ENCODE peak calls at places on chromosomes 5 and 9, in eight cellular contexts. D, Z, A, B, O, Y, P and C are unnamed samples.

GRCh38 chr9:20398511-20399338 is 223.6 kb downstream of the MLLT3 start:
- DNase-seq in A (no peak), B (no peak), O (no peak), D (no peak), Y (no peak), Z (no peak), P (no peak), C (peak; percentile 63)

GRCh38 chr5:52786391-52786790 is 1.3 kb upstream of the ITGA1 start:
- DNase-seq in B (no peak), P (no peak), Y (no peak), A (no peak), O (no peak), Z (no peak), D (no peak), C (no peak)

GRCh38 chr5:9249231-9249630 is 296.6 kb downstream of the SEMA5A start:
- DNase-seq in O (peak; percentile 7), Z (no peak), P (no peak), B (no peak), A (no peak), D (no peak), Y (no peak), C (no peak)

GRCh38 chr5:80659111-80659510 is 4.3 kb upstream of the DHFR start:
- DNase-seq in Z (no peak), D (no peak), B (no peak), A (no peak), P (no peak), Y (no peak), O (peak; percentile 36), C (no peak)

GRCh38 chr5:56269216-56269927 is 36.2 kb upstream of the ANKRD55 start:
- DNase-seq in Z (peak; percentile 12), A (no peak), O (peak; percentile 87), P (no peak), Y (peak; percentile 74), B (no peak), D (peak; percentile 37), C (peak; percentile 36)

GRCh38 chr5:20610650-20611049 is 622.6 kb upstream of the CDH18 start:
- DNase-seq in Y (no peak), A (no peak), D (no peak), Z (no peak), B (no peak), P (no peak), O (no peak), C (no peak)

GRCh38 chr5:96243203-96243602 is 189.8 kb downstream of the PCSK1 start:
- DNase-seq in O (no peak), B (no peak), A (no peak), D (no peak), Y (no peak), Z (no peak), P (no peak), C (no peak)

GRCh38 chr5:128773378-128773777 is 191.9 kb upstream of the SLC27A6 start:
- DNase-seq in Y (no peak), A (no peak), D (no peak), B (no peak), O (peak; percentile 14), P (no peak), Z (no peak), C (no peak)

GRCh38 chr5:77893225-77893860 is 117.2 kb upstream of the TBCA start:
- DNase-seq in D (no peak), A (no peak), Z (peak; percentile 79), B (no peak), O (peak; percentile 95), Y (no peak), P (peak; percentile 11), C (peak; percentile 4)

GRCh38 chr9:19816769-19817168 is 27.9 kb upstream of the SLC24A2 start:
- DNase-seq in O (no peak), A (no peak), B (no peak), Z (no peak), Y (no peak), P (no peak), D (no peak), C (no peak)

GRCh38 chr9:6433405-6433804 is 20.4 kb downstream of the UHRF2 start:
- DNase-seq in Y (no peak), D (no peak), B (no peak), P (no peak), Z (no peak), O (peak; percentile 44), A (no peak), C (no peak)

GRCh38 chr5:134127988-134128647 is 13.6 kb downstream of the TCF7 start:
- DNase-seq in O (no peak), P (no peak), B (no peak), A (no peak), Y (no peak), D (no peak), Z (no peak), C (no peak)

GRCh38 chr5:53126514-53126913 is 17.0 kb upstream of the MOCS2 start:
- DNase-seq in A (no peak), P (no peak), D (no peak), Z (no peak), B (no peak), O (peak; percentile 26), Y (no peak), C (no peak)

GRCh38 chr5:95591490-95591901 is 28.4 kb upstream of the GPR150 start:
- DNase-seq in D (no peak), P (no peak), B (no peak), O (peak; percentile 56), A (no peak), Y (no peak), Z (peak; percentile 63), C (no peak)

GRCh38 chr5:124887223-124887622 is 140.8 kb upstream of the ZNF608 start:
- DNase-seq in O (no peak), A (no peak), P (no peak), B (no peak), D (no peak), Z (no peak), Y (no peak), C (peak; percentile 5)

GRCh38 chr9:19199012-19199411 is 31.5 kb upstream of the DENND4C start:
- DNase-seq in D (no peak), Y (no peak), A (no peak), Z (no peak), O (no peak), P (no peak), B (no peak), C (no peak)

GRCh38 chr9:34891386-34891785 is 66.7 kb upstream of the PHF24 start:
- DNase-seq in O (no peak), B (no peak), Y (no peak), A (no peak), Z (no peak), D (no peak), P (no peak), C (no peak)

GRCh38 chr9:34896112-34896511 is 62.0 kb upstream of the PHF24 start:
- DNase-seq in Y (no peak), A (no peak), Z (no peak), D (no peak), O (no peak), B (no peak), P (no peak), C (no peak)

GRCh38 chr9:34898846-34899245 is 59.2 kb upstream of the PHF24 start:
- DNase-seq in Z (no peak), D (no peak), Y (no peak), A (no peak), P (no peak), B (no peak), O (no peak), C (no peak)

DNA sequence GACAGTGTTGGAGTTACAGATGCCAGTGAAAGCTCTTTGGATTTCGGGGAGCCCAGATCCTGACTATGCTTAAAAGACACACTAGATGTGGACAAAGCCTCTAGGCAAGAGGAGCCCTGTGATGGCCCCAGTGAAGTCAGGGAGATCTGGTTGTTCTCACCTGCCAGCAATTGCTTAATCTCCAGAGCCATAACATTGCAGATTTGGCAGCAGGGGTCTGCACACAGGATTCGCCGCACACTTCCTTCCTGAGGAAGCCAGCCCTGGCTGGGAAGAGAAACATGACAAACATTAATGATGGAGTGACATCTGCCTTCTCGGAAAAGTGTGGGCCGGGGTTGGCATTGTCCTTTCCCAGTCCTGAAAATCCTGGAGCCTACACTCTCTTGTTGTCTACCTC is 65.2 kb upstream of the PHF24 start:
- DNase-seq in P (no peak), Z (no peak), D (no peak), A (no peak), Y (no peak), O (no peak), B (no peak), C (peak; percentile 3)
- H3K27me3 ChIP-seq in P (no peaks in the 10 kb centered on the region), Z (peaks cover 58% of the 10 kb centered on the region), D (no peaks in the 10 kb centered on the region), A (no peaks in the 10 kb centered on the region), Y (no peaks in the 10 kb centered on the region), O (peaks cover 43% of the 10 kb centered on the region), B (peaks cover 38% of the 10 kb centered on the region), C (no peaks in the 10 kb centered on the region)

GRCh38 chr9:137900584-137901310 is 23.2 kb downstream of the CACNA1B start:
- DNase-seq in P (peak; percentile 24), Y (no peak), O (no peak), Z (no peak), D (no peak), A (no peak), B (no peak), C (no peak)
- H3K27me3 ChIP-seq in P (no peaks in the 10 kb centered on the region), Y (peaks cover 2% of the 10 kb centered on the region), O (no peaks in the 10 kb centered on the region), Z (peaks cover 12% of the 10 kb centered on the region), D (no peaks in the 10 kb centered on the region), A (no peaks in the 10 kb centered on the region), B (no peaks in the 10 kb centered on the region), C (no peaks in the 10 kb centered on the region)

GRCh38 chr5:135481387-135481786 is 29.2 kb upstream of the TIFAB start:
- DNase-seq in B (no peak), Y (no peak), A (no peak), Z (no peak), D (no peak), P (no peak), O (no peak), C (no peak)

GRCh38 chr5:135483254-135483653 is 31.1 kb upstream of the TIFAB start:
- DNase-seq in D (no peak), Y (no peak), Z (no peak), O (no peak), A (no peak), B (no peak), P (no peak), C (no peak)

GRCh38 chr5:135484563-135485157 is 32.5 kb upstream of the TIFAB start:
- DNase-seq in P (no peak), Z (no peak), A (no peak), B (no peak), O (no peak), D (peak; percentile 61), Y (no peak), C (peak; percentile 74)

GRCh38 chr5:135482383-135482933 is 30.3 kb upstream of the TIFAB start:
- DNase-seq in A (no peak), P (no peak), D (no peak), O (no peak), Y (no peak), Z (no peak), B (no peak), C (no peak)

GRCh38 chr5:135481908-135482307 is 29.8 kb upstream of the TIFAB start:
- DNase-seq in P (no peak), O (no peak), B (no peak), Z (no peak), D (no peak), Y (no peak), A (no peak), C (no peak)
- H3K27me3 ChIP-seq in P (no peaks in the 10 kb centered on the region), O (peaks cover 94% of the 10 kb centered on the region), B (peaks cover 51% of the 10 kb centered on the region), Z (no peaks in the 10 kb centered on the region), D (peaks cover 29% of the 10 kb centered on the region), Y (no peaks in the 10 kb centered on the region), A (no peaks in the 10 kb centered on the region), C (peaks cover 57% of the 10 kb centered on the region)

DNA sequence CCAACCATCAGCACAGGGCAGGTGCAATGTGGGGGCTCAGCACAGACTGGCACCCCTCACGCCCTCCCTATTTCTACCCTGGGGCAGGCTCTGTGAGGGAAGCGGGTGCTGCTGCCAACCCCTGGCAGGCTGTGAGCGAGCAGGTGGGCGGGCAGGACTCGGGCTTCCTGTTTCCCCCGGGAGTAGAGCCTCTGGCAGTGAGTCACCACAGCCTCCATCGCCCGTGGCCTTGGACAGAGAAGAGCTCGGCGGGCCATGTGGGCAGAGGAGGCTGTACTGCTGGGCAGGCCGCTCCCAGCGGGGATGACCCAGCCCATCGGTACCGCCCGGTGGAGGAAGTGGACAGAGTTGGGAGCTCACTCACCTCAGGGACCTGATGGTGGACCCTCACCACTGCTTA is 16.6 kb downstream of the KCNT1 start:
- DNase-seq in Y (no peak), Z (peak; percentile 12), D (no peak), P (no peak), B (no peak), A (no peak), O (peak; percentile 40), C (no peak)
- H3K27me3 ChIP-seq in Y (no peaks in the 10 kb centered on the region), Z (no peaks in the 10 kb centered on the region), D (peaks cover 6% of the 10 kb centered on the region), P (no peaks in the 10 kb centered on the region), B (peaks cover 58% of the 10 kb centered on the region), A (peaks cover 24% of the 10 kb centered on the region), O (peaks cover 47% of the 10 kb centered on the region), C (peaks cover 3% of the 10 kb centered on the region)